ENCODE peak calls at places on chromosomes 1 and 21, in nine cellular contexts. Z is effector memory CD8-positive, alpha-beta T cell; R is astrocyte of the cerebellum; U is stimulated activated CD4-positive, alpha-beta T cell treated with anti-CD3 and anti-CD28 coated beads, Interleukin-1b, Interleukin-23, amount 100 ng/mL, for 4 hours; J is left cardiac atrium; K is anterior cingulate cortex; D is astrocyte of the spinal cord; C is stimulated activated CD8-positive, alpha-beta memory T cell treated with anti-CD3 and anti-CD28 coated beads, Interleukin-4, amount 100 ng/mL, for 1 hour; E is IMR-90. T is an unnamed sample.

GRCh38 chr1:178686407-178686806 is 38.6 kb upstream of the RALGPS2 start:
- DNase-seq in Z (no peak), R (no peak), U (no peak), J (no peak), K (no peak), D (no peak), C (no peak), E (no peak), T (no peak)

GRCh38 chr1:18932879-18933278 is 23.6 kb downstream of the IFFO2 start:
- DNase-seq in Z (no peak), R (no peak), U (no peak), J (no peak), K (no peak), D (no peak), C (no peak), E (no peak), T (no peak)

GRCh38 chr1:232853994-232854532 is 48.8 kb downstream of the MAP10 start:
- DNase-seq in Z (no peak), R (peak), U (no peak), J (no peak), K (no peak), D (peak), C (no peak), E (peak), T (no peak)

GRCh38 chr1:151976015-151976343 is 17.7 kb downstream of the S100A10 start:
- DNase-seq in Z (no peak), R (no peak), U (no peak), J (no peak), K (no peak), D (no peak), C (no peak), E (no peak), T (no peak)

GRCh38 chr1:7334475-7335035 is 436.5 kb upstream of the VAMP3 start:
- DNase-seq in Z (no peak), R (peak), U (no peak), J (no peak), K (no peak), D (peak), C (no peak), E (peak), T (no peak)

GRCh38 chr1:24443241-24443656 is 27.6 kb downstream of the NIPAL3 start:
- DNase-seq in Z (no peak), R (no peak), U (no peak), J (no peak), K (no peak), D (no peak), C (no peak), E (no peak), T (no peak)

GRCh38 chr1:173206816-173207595 is at the start of gene TNFSF4:
- DNase-seq in Z (no peak), R (no peak), U (no peak), J (no peak), K (no peak), D (no peak), C (no peak), E (peak), T (no peak)

GRCh38 chr1:6547301-6547700 is 7.0 kb downstream of the NOL9 start:
- DNase-seq in Z (no peak), R (peak), U (no peak), J (no peak), K (no peak), D (peak), C (no peak), E (peak), T (no peak)

GRCh38 chr21:25561668-25562641 is 45.3 kb downstream of the MRPL39 start:
- DNase-seq in Z (peak), R (peak), U (peak), J (peak), K (no peak), D (peak), C (peak), E (peak), T (no peak)

GRCh38 chr1:240445369-240445768 is 166.6 kb downstream of the GREM2 start:
- DNase-seq in Z (no peak), R (no peak), U (no peak), J (no peak), K (no peak), D (no peak), C (no peak), E (no peak), T (no peak)

GRCh38 chr1:62782197-62782886 is 1.6 kb upstream of the ATG4C start:
- DNase-seq in Z (no peak), R (peak), U (no peak), J (no peak), K (no peak), D (peak), C (no peak), E (peak), T (no peak)

GRCh38 chr1:166164995-166165660 is 1.7 kb downstream of the FAM78B start:
- DNase-seq in Z (no peak), R (no peak), U (peak), J (peak), K (peak), D (peak), C (no peak), E (peak), T (no peak)

GRCh38 chr1:226736001-226736907 is 2.8 kb downstream of the ITPKB start:
- DNase-seq in Z (no peak), R (no peak), U (no peak), J (peak), K (no peak), D (peak), C (no peak), E (no peak), T (no peak)

GRCh38 chr1:170678196-170678595 is 14.3 kb downstream of the PRRX1 start:
- DNase-seq in Z (no peak), R (no peak), U (no peak), J (no peak), K (no peak), D (no peak), C (no peak), E (peak), T (no peak)

GRCh38 chr21:37516998-37517397 is 150.4 kb downstream of the DYRK1A start:
- DNase-seq in Z (no peak), R (no peak), U (no peak), J (no peak), K (no peak), D (no peak), C (no peak), E (no peak), T (no peak)

GRCh38 chr1:204130178-204130577 is 21.7 kb downstream of the ETNK2 start:
- DNase-seq in Z (no peak), R (no peak), U (no peak), J (no peak), K (no peak), D (no peak), C (no peak), E (no peak), T (peak)